ENCODE peak calls at places on chromosomes 1 and 21, in five cellular contexts. One of them, this sample, is unnamed.

GRCh38 chr1:15852828-15853302 is 5.4 kb downstream of the SPEN start:
- DNase-seq in NCI-H1417: no peak
- DNase-seq in stimulated activated CD4-positive, alpha-beta T cell treated with anti-CD3 and anti-CD28 coated beads, Interleukin-4, amount 100 ng/mL, for 1 hour: no peak
- DNase-seq in right cardiac atrium: no peak
- DNase-seq in stimulated activated effector memory CD8-positive, alpha-beta T cell treated with anti-CD3 and anti-CD28 coated beads, Interleukin-12 subunit alpha, Interleukin-12 subunit beta, amount 100 ng/mL, for 72 hours: no peak
- DNase-seq in this sample: no peak

GRCh38 chr1:65717815-65718454 is 74.8 kb upstream of the PDE4B start:
- DNase-seq in NCI-H1417: peak; percentile 57
- DNase-seq in stimulated activated effector memory CD8-positive, alpha-beta T cell treated with anti-CD3 and anti-CD28 coated beads, Interleukin-12 subunit alpha, Interleukin-12 subunit beta, amount 100 ng/mL, for 72 hours: no peak
- DNase-seq in stimulated activated CD4-positive, alpha-beta T cell treated with anti-CD3 and anti-CD28 coated beads, Interleukin-4, amount 100 ng/mL, for 1 hour: no peak
- DNase-seq in right cardiac atrium: no peak
- DNase-seq in this sample: peak; percentile 23

GRCh38 chr1:112855152-112855836 is 100.7 kb downstream of the SLC16A1 start:
- DNase-seq in right cardiac atrium: no peak
- DNase-seq in NCI-H1417: no peak
- DNase-seq in stimulated activated effector memory CD8-positive, alpha-beta T cell treated with anti-CD3 and anti-CD28 coated beads, Interleukin-12 subunit alpha, Interleukin-12 subunit beta, amount 100 ng/mL, for 72 hours: no peak
- DNase-seq in stimulated activated CD4-positive, alpha-beta T cell treated with anti-CD3 and anti-CD28 coated beads, Interleukin-4, amount 100 ng/mL, for 1 hour: no peak
- DNase-seq in this sample: no peak

GRCh38 chr1:211292411-211292810 is 33.2 kb downstream of the RCOR3 start:
- DNase-seq in stimulated activated effector memory CD8-positive, alpha-beta T cell treated with anti-CD3 and anti-CD28 coated beads, Interleukin-12 subunit alpha, Interleukin-12 subunit beta, amount 100 ng/mL, for 72 hours: no peak
- DNase-seq in NCI-H1417: no peak
- DNase-seq in right cardiac atrium: no peak
- DNase-seq in stimulated activated CD4-positive, alpha-beta T cell treated with anti-CD3 and anti-CD28 coated beads, Interleukin-4, amount 100 ng/mL, for 1 hour: no peak
- DNase-seq in this sample: no peak

GRCh38 chr1:230316864-230317745 is 109.0 kb downstream of the PGBD5 start:
- DNase-seq in right cardiac atrium: no peak
- DNase-seq in stimulated activated CD4-positive, alpha-beta T cell treated with anti-CD3 and anti-CD28 coated beads, Interleukin-4, amount 100 ng/mL, for 1 hour: no peak
- DNase-seq in NCI-H1417: no peak
- DNase-seq in stimulated activated effector memory CD8-positive, alpha-beta T cell treated with anti-CD3 and anti-CD28 coated beads, Interleukin-12 subunit alpha, Interleukin-12 subunit beta, amount 100 ng/mL, for 72 hours: no peak
- DNase-seq in this sample: no peak

GRCh38 chr1:155126494-155127104 is 1.1 kb upstream of the EFNA1 start:
- DNase-seq in right cardiac atrium: peak; percentile 43
- DNase-seq in stimulated activated CD4-positive, alpha-beta T cell treated with anti-CD3 and anti-CD28 coated beads, Interleukin-4, amount 100 ng/mL, for 1 hour: peak; percentile 39
- DNase-seq in stimulated activated effector memory CD8-positive, alpha-beta T cell treated with anti-CD3 and anti-CD28 coated beads, Interleukin-12 subunit alpha, Interleukin-12 subunit beta, amount 100 ng/mL, for 72 hours: no peak
- DNase-seq in NCI-H1417: peak; percentile 92
- DNase-seq in this sample: peak; percentile 32

GRCh38 chr1:164380893-164381292 is 178.1 kb upstream of the PBX1 start:
- DNase-seq in right cardiac atrium: peak; percentile 30
- DNase-seq in stimulated activated CD4-positive, alpha-beta T cell treated with anti-CD3 and anti-CD28 coated beads, Interleukin-4, amount 100 ng/mL, for 1 hour: no peak
- DNase-seq in NCI-H1417: peak; percentile 15
- DNase-seq in stimulated activated effector memory CD8-positive, alpha-beta T cell treated with anti-CD3 and anti-CD28 coated beads, Interleukin-12 subunit alpha, Interleukin-12 subunit beta, amount 100 ng/mL, for 72 hours: no peak
- DNase-seq in this sample: peak; percentile 66

GRCh38 chr1:51524817-51525216 is 5.8 kb upstream of the EPS15 start:
- DNase-seq in right cardiac atrium: no peak
- DNase-seq in stimulated activated effector memory CD8-positive, alpha-beta T cell treated with anti-CD3 and anti-CD28 coated beads, Interleukin-12 subunit alpha, Interleukin-12 subunit beta, amount 100 ng/mL, for 72 hours: no peak
- DNase-seq in NCI-H1417: no peak
- DNase-seq in stimulated activated CD4-positive, alpha-beta T cell treated with anti-CD3 and anti-CD28 coated beads, Interleukin-4, amount 100 ng/mL, for 1 hour: no peak
- DNase-seq in this sample: no peak

GRCh38 chr1:201149400-201149799 is 4.9 kb downstream of the TMEM9 start:
- DNase-seq in stimulated activated effector memory CD8-positive, alpha-beta T cell treated with anti-CD3 and anti-CD28 coated beads, Interleukin-12 subunit alpha, Interleukin-12 subunit beta, amount 100 ng/mL, for 72 hours: no peak
- DNase-seq in right cardiac atrium: no peak
- DNase-seq in NCI-H1417: peak; percentile 65
- DNase-seq in stimulated activated CD4-positive, alpha-beta T cell treated with anti-CD3 and anti-CD28 coated beads, Interleukin-4, amount 100 ng/mL, for 1 hour: no peak
- DNase-seq in this sample: peak; percentile 61

GRCh38 chr1:187203257-187203656 is 374.5 kb downstream of the PLA2G4A start:
- DNase-seq in stimulated activated CD4-positive, alpha-beta T cell treated with anti-CD3 and anti-CD28 coated beads, Interleukin-4, amount 100 ng/mL, for 1 hour: no peak
- DNase-seq in NCI-H1417: no peak
- DNase-seq in right cardiac atrium: no peak
- DNase-seq in stimulated activated effector memory CD8-positive, alpha-beta T cell treated with anti-CD3 and anti-CD28 coated beads, Interleukin-12 subunit alpha, Interleukin-12 subunit beta, amount 100 ng/mL, for 72 hours: no peak
- DNase-seq in this sample: no peak

GRCh38 chr1:89378001-89378400 is 14.1 kb downstream of the GBP6 start:
- DNase-seq in stimulated activated effector memory CD8-positive, alpha-beta T cell treated with anti-CD3 and anti-CD28 coated beads, Interleukin-12 subunit alpha, Interleukin-12 subunit beta, amount 100 ng/mL, for 72 hours: no peak
- DNase-seq in right cardiac atrium: no peak
- DNase-seq in stimulated activated CD4-positive, alpha-beta T cell treated with anti-CD3 and anti-CD28 coated beads, Interleukin-4, amount 100 ng/mL, for 1 hour: no peak
- DNase-seq in NCI-H1417: no peak
- DNase-seq in this sample: no peak

GRCh38 chr1:181482521-181483083 is 715 bp upstream of the CACNA1E start:
- DNase-seq in stimulated activated CD4-positive, alpha-beta T cell treated with anti-CD3 and anti-CD28 coated beads, Interleukin-4, amount 100 ng/mL, for 1 hour: peak; percentile 18
- DNase-seq in right cardiac atrium: peak; percentile 28
- DNase-seq in stimulated activated effector memory CD8-positive, alpha-beta T cell treated with anti-CD3 and anti-CD28 coated beads, Interleukin-12 subunit alpha, Interleukin-12 subunit beta, amount 100 ng/mL, for 72 hours: no peak
- DNase-seq in NCI-H1417: no peak
- DNase-seq in this sample: peak; percentile 38

GRCh38 chr1:51236548-51237312 is 657 bp downstream of the RNF11 start:
- DNase-seq in stimulated activated effector memory CD8-positive, alpha-beta T cell treated with anti-CD3 and anti-CD28 coated beads, Interleukin-12 subunit alpha, Interleukin-12 subunit beta, amount 100 ng/mL, for 72 hours: peak; percentile 36
- DNase-seq in right cardiac atrium: peak; percentile 35
- DNase-seq in NCI-H1417: peak; percentile 73
- DNase-seq in stimulated activated CD4-positive, alpha-beta T cell treated with anti-CD3 and anti-CD28 coated beads, Interleukin-4, amount 100 ng/mL, for 1 hour: peak; percentile 40
- DNase-seq in this sample: peak; percentile 47

GRCh38 chr1:8025671-8026144 is 401 bp downstream of the ERRFI1 start:
- DNase-seq in stimulated activated effector memory CD8-positive, alpha-beta T cell treated with anti-CD3 and anti-CD28 coated beads, Interleukin-12 subunit alpha, Interleukin-12 subunit beta, amount 100 ng/mL, for 72 hours: no peak
- DNase-seq in stimulated activated CD4-positive, alpha-beta T cell treated with anti-CD3 and anti-CD28 coated beads, Interleukin-4, amount 100 ng/mL, for 1 hour: no peak
- DNase-seq in NCI-H1417: no peak
- DNase-seq in right cardiac atrium: no peak
- DNase-seq in this sample: no peak

GRCh38 chr21:33800753-33801423 is 114.7 kb downstream of the ATP5PO start:
- DNase-seq in stimulated activated effector memory CD8-positive, alpha-beta T cell treated with anti-CD3 and anti-CD28 coated beads, Interleukin-12 subunit alpha, Interleukin-12 subunit beta, amount 100 ng/mL, for 72 hours: no peak
- DNase-seq in NCI-H1417: no peak
- DNase-seq in right cardiac atrium: no peak
- DNase-seq in stimulated activated CD4-positive, alpha-beta T cell treated with anti-CD3 and anti-CD28 coated beads, Interleukin-4, amount 100 ng/mL, for 1 hour: no peak
- DNase-seq in this sample: no peak

GRCh38 chr1:237154173-237154572 is 112.2 kb downstream of the RYR2 start:
- DNase-seq in NCI-H1417: no peak
- DNase-seq in right cardiac atrium: no peak
- DNase-seq in stimulated activated effector memory CD8-positive, alpha-beta T cell treated with anti-CD3 and anti-CD28 coated beads, Interleukin-12 subunit alpha, Interleukin-12 subunit beta, amount 100 ng/mL, for 72 hours: no peak
- DNase-seq in stimulated activated CD4-positive, alpha-beta T cell treated with anti-CD3 and anti-CD28 coated beads, Interleukin-4, amount 100 ng/mL, for 1 hour: no peak
- DNase-seq in this sample: no peak

GRCh38 chr1:42748461-42749410 is 8.7 kb upstream of the CLDN19 start:
- DNase-seq in NCI-H1417: no peak
- DNase-seq in stimulated activated effector memory CD8-positive, alpha-beta T cell treated with anti-CD3 and anti-CD28 coated beads, Interleukin-12 subunit alpha, Interleukin-12 subunit beta, amount 100 ng/mL, for 72 hours: no peak
- DNase-seq in right cardiac atrium: no peak
- DNase-seq in stimulated activated CD4-positive, alpha-beta T cell treated with anti-CD3 and anti-CD28 coated beads, Interleukin-4, amount 100 ng/mL, for 1 hour: no peak
- DNase-seq in this sample: no peak

GRCh38 chr1:203592728-203593127 is 33.9 kb upstream of the ATP2B4 start:
- DNase-seq in NCI-H1417: no peak
- DNase-seq in right cardiac atrium: no peak
- DNase-seq in stimulated activated CD4-positive, alpha-beta T cell treated with anti-CD3 and anti-CD28 coated beads, Interleukin-4, amount 100 ng/mL, for 1 hour: no peak
- DNase-seq in stimulated activated effector memory CD8-positive, alpha-beta T cell treated with anti-CD3 and anti-CD28 coated beads, Interleukin-12 subunit alpha, Interleukin-12 subunit beta, amount 100 ng/mL, for 72 hours: no peak
- DNase-seq in this sample: no peak

This sample was measured in COR-L47.